ENCODE peak calls at places on chromosomes 7 and 10, in ten cellular contexts. K is vagina; X is right atrium auricular region; Z is activated CD8-positive, alpha-beta T cell treated with anti-CD3 and anti-CD28 coated beads for 36 hours; Y is fibroblast of lung; O is endothelial cell; Q is cardiac fibroblast; W is HCT116; R is H9; D is WTC11. G is an unnamed sample.
A peak's percentile ranks its signal among the peaks of the same experiment; 100 is the strongest.

GRCh38 chr7:20330797-20331230 is at the start of gene ITGB8:
- DNase-seq in O (peak; percentile 34), R (peak; percentile 69), X (no peak), K (no peak), Y (no peak), W (no peak), D (peak; percentile 60), Q (no peak), Z (no peak), G (no peak)

GRCh38 chr7:113086431-113086888 is at the start of gene GPR85:
- DNase-seq in D (peak; percentile 73), Q (peak; percentile 65), O (peak; percentile 78), R (peak; percentile 81), X (no peak), K (no peak), Y (peak; percentile 74), Z (peak; percentile 43), W (no peak), G (no peak)

GRCh38 chr7:35605760-35606159 is 89.2 kb downstream of the HERPUD2 start:
- DNase-seq in Q (peak; percentile 80), K (no peak), O (no peak), D (no peak), X (no peak), Z (no peak), Y (peak; percentile 77), W (no peak), R (no peak), G (no peak)

GRCh38 chr7:111159426-111159825 is 68.5 kb downstream of the LRRN3 start:
- DNase-seq in Z (no peak), O (no peak), K (no peak), Q (peak; percentile 79), Y (peak; percentile 66), D (no peak), X (no peak), R (no peak), W (no peak), G (no peak)

GRCh38 chr10:80855348-80855971 is 317.8 kb downstream of the SH2D4B start:
- DNase-seq in Q (no peak), K (no peak), R (peak; percentile 81), O (peak; percentile 64), Y (no peak), Z (no peak), X (no peak), D (peak; percentile 71), W (no peak), G (no peak)

GRCh38 chr10:86966008-86966654 is 2.2 kb upstream of the ADIRF start:
- DNase-seq in X (peak; percentile 58), W (no peak), K (peak; percentile 61), Q (no peak), Z (peak; percentile 27), R (no peak), D (peak; percentile 5), Y (no peak), O (no peak), G (no peak)

GRCh38 chr7:134420509-134421125 is 38.3 kb downstream of the AKR1B1 start:
- DNase-seq in W (peak; percentile 23), Z (peak; percentile 17), D (peak; percentile 58), O (peak; percentile 64), K (no peak), R (peak; percentile 59), Y (peak; percentile 40), Q (peak; percentile 82), X (no peak), G (peak; percentile 21)

GRCh38 chr10:109974509-109975191 is 33.1 kb upstream of the ADD3 start:
- DNase-seq in Y (peak; percentile 50), R (no peak), Z (no peak), X (no peak), O (no peak), K (no peak), Q (no peak), D (no peak), W (no peak), G (peak; percentile 60)

GRCh38 chr10:49055231-49055850 is 60.0 kb downstream of the VSTM4 start:
- DNase-seq in R (no peak), Z (no peak), D (no peak), Y (no peak), Q (no peak), K (no peak), W (no peak), X (no peak), O (no peak), G (no peak)

GRCh38 chr7:57178768-57179139 is 46.5 kb upstream of the ZNF479 start:
- DNase-seq in D (no peak), O (no peak), K (no peak), Q (no peak), R (no peak), X (no peak), Z (no peak), W (no peak), Y (no peak), G (no peak)

GRCh38 chr10:35216303-35216905 is 89.8 kb downstream of the CREM start:
- DNase-seq in K (no peak), Q (peak; percentile 39), R (no peak), W (no peak), O (no peak), X (no peak), Y (peak; percentile 36), Z (peak; percentile 56), D (no peak), G (no peak)

GRCh38 chr10:79430506-79430905 is 14.9 kb downstream of the ZCCHC24 start:
- DNase-seq in D (no peak), X (no peak), Q (no peak), Z (no peak), W (no peak), Y (no peak), O (no peak), R (no peak), K (no peak), G (no peak)

GRCh38 chr7:158487546-158488224 is 99.9 kb downstream of the PTPRN2 start:
- DNase-seq in D (no peak), X (no peak), R (no peak), Y (no peak), W (no peak), Q (no peak), O (no peak), K (no peak), Z (no peak), G (no peak)

GRCh38 chr7:151322893-151323292 is 18.7 kb upstream of the NUB1 start:
- DNase-seq in X (no peak), Q (peak; percentile 36), Y (no peak), Z (no peak), D (no peak), K (no peak), O (no peak), W (no peak), R (no peak), G (no peak)

GRCh38 chr7:127809285-127809702 is 157.3 kb downstream of the SND1 start:
- DNase-seq in W (no peak), R (no peak), K (no peak), Q (peak; percentile 83), D (no peak), X (no peak), Y (peak; percentile 78), O (no peak), Z (no peak), G (no peak)

GRCh38 chr10:43111921-43112607 is 26.2 kb upstream of the CSGALNACT2 start:
- DNase-seq in D (no peak), R (no peak), O (no peak), Z (no peak), W (no peak), Q (no peak), Y (no peak), K (no peak), X (no peak), G (no peak)

GRCh38 chr7:68050627-68051026 is 1054.0 kb downstream of the TYW1 start:
- DNase-seq in K (no peak), Z (no peak), W (no peak), R (no peak), X (no peak), D (no peak), Y (no peak), O (no peak), Q (no peak), G (no peak)
- TF ChIP-seq CTCF in K (no peak), Z (no peak), W (no peak), R (no peak), X (no peak), D (no peak), Y (no peak), O (no peak), Q (no peak), G (no peak)

GRCh38 chr10:97593423-97593822 is 3.9 kb downstream of the C10orf62 start:
- DNase-seq in O (no peak), W (no peak), D (no peak), X (peak; percentile 63), Z (no peak), Q (peak; percentile 61), R (no peak), Y (peak; percentile 16), K (no peak), G (no peak)
- TF ChIP-seq CTCF in O (no peak), W (no peak), D (no peak), X (no peak), Z (no peak), Q (no peak), R (no peak), Y (no peak), K (no peak), G (no peak)

DNA sequence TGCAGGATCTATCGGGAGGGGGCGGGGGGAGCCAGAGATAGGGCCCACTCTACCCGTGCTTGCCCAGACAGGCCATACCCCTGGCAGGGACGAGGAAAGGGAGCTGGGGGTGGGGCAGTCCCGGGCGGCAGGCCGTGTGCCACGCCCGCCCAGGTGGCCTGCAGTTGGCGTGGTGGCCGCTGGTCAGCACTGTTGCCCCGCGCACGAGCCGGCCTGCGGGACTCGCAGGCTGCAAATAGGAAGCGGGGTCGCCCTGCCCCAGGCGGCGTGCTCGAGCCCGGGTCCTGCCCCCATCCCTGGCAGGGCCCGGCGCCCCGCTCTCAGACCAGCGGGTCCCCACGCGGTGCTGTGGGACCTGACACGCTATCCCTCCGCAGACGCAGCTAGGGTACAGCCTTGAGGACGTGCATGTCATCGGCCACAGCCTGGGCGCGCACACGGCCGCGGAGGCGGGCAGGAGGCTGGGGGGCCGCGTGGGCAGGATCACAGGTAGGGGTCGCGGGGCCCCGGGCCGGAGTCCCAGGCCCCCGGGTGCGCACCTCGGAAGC is 6.7 kb downstream of the PNLIPRP2 start:
- DNase-seq in W (peak; percentile 29), O (peak; percentile 76), R (peak; percentile 83), Z (no peak), Q (no peak), Y (peak; percentile 1), X (peak; percentile 47), D (peak; percentile 76), K (no peak), G (no peak)
- TF ChIP-seq CTCF in W (peak; percentile 68), O (peak; percentile 65), R (peak; percentile 72), Z (no peak), Q (peak; percentile 3), Y (no peak), X (peak; percentile 59), D (peak; percentile 45), K (no peak), G (peak; percentile 32)

DNA sequence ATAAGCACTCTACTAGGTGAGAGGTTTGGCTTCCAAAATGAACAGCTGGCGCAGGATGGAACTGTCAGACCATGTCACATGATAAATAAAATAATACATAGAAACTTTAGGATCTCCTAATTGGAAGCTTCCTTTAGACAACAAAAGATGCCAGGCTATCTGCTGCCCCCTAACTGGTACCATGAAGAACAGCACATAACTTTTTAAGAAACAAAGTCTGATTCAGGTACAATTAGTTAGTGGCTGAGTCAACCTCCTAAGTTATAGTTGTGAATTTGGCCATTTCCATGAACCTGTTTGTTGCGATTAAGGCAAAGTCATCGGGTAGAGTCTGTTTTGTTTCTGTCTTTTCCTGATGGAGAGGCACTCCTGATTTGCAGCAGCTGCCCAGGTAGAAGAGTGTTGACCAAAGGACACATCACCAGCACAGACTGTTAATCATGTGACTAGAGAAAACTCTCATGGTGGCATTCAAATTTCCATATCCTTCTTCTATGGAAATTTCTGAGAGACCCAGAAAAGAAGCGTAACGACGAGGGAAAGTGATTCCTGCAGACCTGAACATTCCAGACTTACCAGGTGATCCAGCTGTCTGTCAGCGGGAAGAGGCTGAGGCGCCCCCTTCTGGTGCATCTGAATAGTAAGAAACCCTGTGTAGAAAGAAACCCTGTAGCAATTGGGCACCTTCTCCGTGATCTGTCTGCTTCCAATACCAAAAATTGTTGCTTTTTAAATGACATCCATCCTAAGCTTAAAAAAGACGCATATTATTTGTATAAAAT is 8.6 kb upstream of the INHBA start:
- DNase-seq in R (peak; percentile 72), Y (peak; percentile 33), X (no peak), Q (no peak), D (peak; percentile 73), O (peak; percentile 51), W (no peak), K (no peak), Z (no peak), G (no peak)
- TF ChIP-seq CTCF in R (peak; percentile 77), Y (peak; percentile 60), X (peak; percentile 39), Q (peak; percentile 57), D (peak; percentile 46), O (peak; percentile 70), W (peak; percentile 59), K (no peak), Z (no peak), G (peak; percentile 56)